ENCODE peak calls at places on chromosomes 6 and 20, in four cellular contexts. One of them, this sample, is unnamed.

GRCh38 chr20:31857861-31858835 is 12.2 kb downstream of the DUSP15 start:
- DNase-seq in mesendoderm: no peak
- DNase-seq in IMR-90: no peak
- DNase-seq in tibial artery: peak; percentile 45
- DNase-seq in this sample: no peak

GRCh38 chr20:12557224-12557623 is 451.5 kb upstream of the SPTLC3 start:
- DNase-seq in mesendoderm: no peak
- DNase-seq in IMR-90: no peak
- DNase-seq in tibial artery: no peak
- DNase-seq in this sample: no peak

GRCh38 chr6:98777762-98778161 is 56.6 kb upstream of the POU3F2 start:
- DNase-seq in mesendoderm: no peak
- DNase-seq in IMR-90: no peak
- DNase-seq in tibial artery: no peak
- DNase-seq in this sample: no peak

GRCh38 chr20:36988494-36988966 is 37.0 kb upstream of the SAMHD1 start:
- DNase-seq in mesendoderm: no peak
- DNase-seq in IMR-90: peak; percentile 58
- DNase-seq in tibial artery: no peak
- DNase-seq in this sample: no peak

GRCh38 chr6:26317503-26317902 is 47.5 kb upstream of the BTN3A2 start:
- DNase-seq in mesendoderm: no peak
- DNase-seq in IMR-90: no peak
- DNase-seq in tibial artery: no peak
- DNase-seq in this sample: no peak

GRCh38 chr6:13988049-13988738 is 63.4 kb downstream of the RNF182 start:
- DNase-seq in mesendoderm: no peak
- DNase-seq in IMR-90: no peak
- DNase-seq in tibial artery: no peak
- DNase-seq in this sample: no peak

GRCh38 chr6:155126727-155127439 is 131.8 kb downstream of the TIAM2 start:
- DNase-seq in mesendoderm: peak; percentile 88
- DNase-seq in IMR-90: peak; percentile 80
- DNase-seq in tibial artery: no peak
- DNase-seq in this sample: no peak

GRCh38 chr6:54981647-54982046 is 135.1 kb downstream of the FAM83B start:
- DNase-seq in mesendoderm: peak; percentile 6
- DNase-seq in IMR-90: peak; percentile 65
- DNase-seq in tibial artery: no peak
- DNase-seq in this sample: no peak

GRCh38 chr6:6006428-6007310 is at the start of gene NRN1:
- DNase-seq in mesendoderm: peak; percentile 35
- DNase-seq in IMR-90: no peak
- DNase-seq in tibial artery: no peak
- DNase-seq in this sample: no peak

GRCh38 chr6:105804436-105804835 is 281.7 kb upstream of the PRDM1 start:
- DNase-seq in mesendoderm: no peak
- DNase-seq in IMR-90: peak; percentile 88
- DNase-seq in tibial artery: no peak
- DNase-seq in this sample: no peak

GRCh38 chr20:19699132-19699971 is 58.7 kb upstream of the RIN2 start:
- DNase-seq in mesendoderm: peak; percentile 79
- DNase-seq in IMR-90: peak; percentile 87
- DNase-seq in tibial artery: no peak
- DNase-seq in this sample: no peak

GRCh38 chr6:75292522-75292921 is 7.9 kb upstream of the TMEM30A start:
- DNase-seq in mesendoderm: no peak
- DNase-seq in IMR-90: no peak
- DNase-seq in tibial artery: no peak
- DNase-seq in this sample: no peak

GRCh38 chr20:36462440-36463211 is 78.7 kb upstream of the MYL9 start:
- DNase-seq in mesendoderm: no peak
- DNase-seq in IMR-90: peak; percentile 60
- DNase-seq in tibial artery: peak; percentile 93
- DNase-seq in this sample: peak; percentile 54

GRCh38 chr20:32966881-32967781 is 37.1 kb downstream of the SUN5 start:
- DNase-seq in mesendoderm: no peak
- DNase-seq in IMR-90: no peak
- DNase-seq in tibial artery: peak; percentile 11
- DNase-seq in this sample: peak; percentile 10

GRCh38 chr6:159443521-159443920 is 249.5 kb downstream of the SOD2 start:
- DNase-seq in mesendoderm: no peak
- DNase-seq in IMR-90: no peak
- DNase-seq in tibial artery: no peak
- DNase-seq in this sample: no peak

GRCh38 chr6:107493158-107494057 is 3.5 kb downstream of the SOBP start:
- DNase-seq in mesendoderm: no peak
- DNase-seq in IMR-90: peak; percentile 67
- DNase-seq in tibial artery: no peak
- DNase-seq in this sample: peak; percentile 33

GRCh38 chr20:59787186-59787890 is 146.1 kb downstream of the SYCP2 start:
- DNase-seq in mesendoderm: no peak
- DNase-seq in IMR-90: no peak
- DNase-seq in tibial artery: peak; percentile 39
- DNase-seq in this sample: no peak

GRCh38 chr20:50550531-50550930 is 40.3 kb downstream of the PTPN1 start:
- DNase-seq in mesendoderm: no peak
- DNase-seq in IMR-90: no peak
- DNase-seq in tibial artery: no peak
- DNase-seq in this sample: no peak

GRCh38 chr20:50555687-50556086 is 45.5 kb downstream of the PTPN1 start:
- DNase-seq in mesendoderm: no peak
- DNase-seq in IMR-90: no peak
- DNase-seq in tibial artery: no peak
- DNase-seq in this sample: no peak

GRCh38 chr20:50554694-50555579 is 44.8 kb downstream of the PTPN1 start:
- DNase-seq in mesendoderm: no peak
- DNase-seq in IMR-90: no peak
- DNase-seq in tibial artery: no peak
- DNase-seq in this sample: no peak

GRCh38 chr20:50551288-50551687 is 41.1 kb downstream of the PTPN1 start:
- DNase-seq in mesendoderm: no peak
- DNase-seq in IMR-90: peak; percentile 36
- DNase-seq in tibial artery: no peak
- DNase-seq in this sample: no peak

GRCh38 chr20:50552979-50553378 is 42.8 kb downstream of the PTPN1 start:
- DNase-seq in mesendoderm: no peak
- DNase-seq in IMR-90: no peak
- DNase-seq in tibial artery: no peak
- DNase-seq in this sample: no peak
- H3K4me1 ChIP-seq in mesendoderm: no peaks in the 10 kb centered on the region
- H3K4me1 ChIP-seq in IMR-90: peaks cover 16% of the 10 kb centered on the region
- H3K4me1 ChIP-seq in tibial artery: peaks cover 6% of the 10 kb centered on the region
- H3K4me1 ChIP-seq in this sample: peaks cover 7% of the 10 kb centered on the region

GRCh38 chr6:34047913-34048867 is 97.7 kb downstream of the GRM4 start:
- DNase-seq in mesendoderm: peak; percentile 53
- DNase-seq in IMR-90: no peak
- DNase-seq in tibial artery: no peak
- DNase-seq in this sample: no peak
- H3K4me3 ChIP-seq in mesendoderm: no peak overlapping the region
- H3K4me3 ChIP-seq in IMR-90: no peak overlapping the region
- H3K4me3 ChIP-seq in tibial artery: no peak overlapping the region
- H3K4me3 ChIP-seq in this sample: no peak overlapping the region

GRCh38 chr6:45074423-45074822 is 253.7 kb upstream of the RUNX2 start:
- DNase-seq in mesendoderm: no peak
- DNase-seq in IMR-90: no peak
- DNase-seq in tibial artery: no peak
- DNase-seq in this sample: no peak
- H3K4me1 ChIP-seq in mesendoderm: no peaks in the 10 kb centered on the region
- H3K4me1 ChIP-seq in IMR-90: peaks cover 2% of the 10 kb centered on the region
- H3K4me1 ChIP-seq in tibial artery: no peaks in the 10 kb centered on the region
- H3K4me1 ChIP-seq in this sample: no peaks in the 10 kb centered on the region

GRCh38 chr6:124536157-124536556 is 426.1 kb upstream of the RNF217 start:
- DNase-seq in mesendoderm: no peak
- DNase-seq in IMR-90: no peak
- DNase-seq in tibial artery: no peak
- DNase-seq in this sample: no peak

GRCh38 chr6:124535299-124535698 is 426.9 kb upstream of the RNF217 start:
- DNase-seq in mesendoderm: no peak
- DNase-seq in IMR-90: no peak
- DNase-seq in tibial artery: no peak
- DNase-seq in this sample: no peak

GRCh38 chr6:124541601-124542000 is 420.6 kb upstream of the RNF217 start:
- DNase-seq in mesendoderm: no peak
- DNase-seq in IMR-90: no peak
- DNase-seq in tibial artery: no peak
- DNase-seq in this sample: no peak

GRCh38 chr6:124535746-124536145 is 426.5 kb upstream of the RNF217 start:
- DNase-seq in mesendoderm: peak; percentile 50
- DNase-seq in IMR-90: no peak
- DNase-seq in tibial artery: no peak
- DNase-seq in this sample: no peak

DNA sequence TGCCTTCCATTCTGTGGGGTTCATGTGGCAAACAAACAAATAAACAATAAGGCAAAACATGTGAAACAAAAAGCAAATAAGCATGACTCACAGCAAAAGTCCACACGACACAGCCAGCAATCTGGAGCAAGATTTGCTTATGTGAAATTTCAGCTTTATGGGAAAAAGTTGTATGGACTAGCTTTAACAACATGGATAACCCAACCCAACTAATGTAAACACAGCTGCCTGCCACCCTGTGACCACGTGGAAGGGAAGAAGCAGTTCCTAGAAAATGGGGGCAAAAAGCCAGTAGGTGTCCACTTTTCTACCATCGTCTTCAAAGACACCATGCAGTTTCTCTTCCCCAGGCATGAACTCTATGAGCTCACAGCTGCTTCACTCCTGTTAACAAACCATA is 425.4 kb upstream of the RNF217 start:
- DNase-seq in mesendoderm: no peak
- DNase-seq in IMR-90: no peak
- DNase-seq in tibial artery: no peak
- DNase-seq in this sample: no peak
- H3K4me3 ChIP-seq in mesendoderm: no peak overlapping the region
- H3K4me3 ChIP-seq in IMR-90: no peak overlapping the region
- H3K4me3 ChIP-seq in tibial artery: no peak overlapping the region
- H3K4me3 ChIP-seq in this sample: no peak overlapping the region

GRCh38 chr6:44667226-44667625 is 279.7 kb downstream of the CDC5L start:
- DNase-seq in mesendoderm: peak; percentile 97
- DNase-seq in IMR-90: peak; percentile 77
- DNase-seq in tibial artery: no peak
- DNase-seq in this sample: no peak
- H3K4me1 ChIP-seq in mesendoderm: peaks cover 32% of the 10 kb centered on the region
- H3K4me1 ChIP-seq in IMR-90: peaks cover 26% of the 10 kb centered on the region
- H3K4me1 ChIP-seq in tibial artery: no peaks in the 10 kb centered on the region
- H3K4me1 ChIP-seq in this sample: no peaks in the 10 kb centered on the region

GRCh38 chr6:42404494-42404893 is 47.2 kb downstream of the TRERF1 start:
- DNase-seq in mesendoderm: peak; percentile 90
- DNase-seq in IMR-90: peak; percentile 68
- DNase-seq in tibial artery: no peak
- DNase-seq in this sample: no peak

GRCh38 chr6:42409582-42409981 is 42.1 kb downstream of the TRERF1 start:
- DNase-seq in mesendoderm: no peak
- DNase-seq in IMR-90: no peak
- DNase-seq in tibial artery: no peak
- DNase-seq in this sample: no peak

GRCh38 chr6:42406296-42407280 is 45.1 kb downstream of the TRERF1 start:
- DNase-seq in mesendoderm: no peak
- DNase-seq in IMR-90: peak; percentile 18
- DNase-seq in tibial artery: no peak
- DNase-seq in this sample: no peak

GRCh38 chr6:42405025-42405424 is 46.7 kb downstream of the TRERF1 start:
- DNase-seq in mesendoderm: peak; percentile 51
- DNase-seq in IMR-90: peak; percentile 86
- DNase-seq in tibial artery: no peak
- DNase-seq in this sample: no peak

DNA sequence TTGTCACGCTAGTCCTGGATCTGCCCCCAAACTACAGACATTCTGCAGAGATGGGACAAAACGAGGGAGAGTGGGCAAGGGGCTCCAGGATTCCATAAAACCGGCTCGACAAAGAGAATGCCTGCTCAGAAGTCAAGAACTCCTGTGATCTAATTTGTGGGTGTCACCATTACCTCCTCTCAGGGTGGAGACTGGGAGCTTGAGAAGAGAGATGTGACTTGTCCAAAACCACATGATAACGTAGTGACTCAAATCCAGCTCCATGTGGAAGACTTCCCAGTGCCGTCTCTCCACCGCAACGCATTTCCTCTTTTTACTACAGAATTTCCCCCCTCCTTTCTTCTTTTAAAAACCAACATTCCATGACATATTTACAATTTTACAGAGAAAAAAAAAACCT is 44.3 kb downstream of the TRERF1 start:
- DNase-seq in mesendoderm: peak; percentile 19
- DNase-seq in IMR-90: peak; percentile 92
- DNase-seq in tibial artery: no peak
- DNase-seq in this sample: no peak
- H3K4me3 ChIP-seq in mesendoderm: no peak overlapping the region
- H3K4me3 ChIP-seq in IMR-90: no peak overlapping the region
- H3K4me3 ChIP-seq in tibial artery: no peak overlapping the region
- H3K4me3 ChIP-seq in this sample: no peak overlapping the region

GRCh38 chr6:100573169-100573568 is 108.4 kb upstream of the SIM1 start:
- DNase-seq in mesendoderm: peak; percentile 26
- DNase-seq in IMR-90: peak; percentile 65
- DNase-seq in tibial artery: no peak
- DNase-seq in this sample: no peak

GRCh38 chr6:100565439-100566104 is 100.9 kb upstream of the SIM1 start:
- DNase-seq in mesendoderm: no peak
- DNase-seq in IMR-90: no peak
- DNase-seq in tibial artery: no peak
- DNase-seq in this sample: no peak

GRCh38 chr6:100568255-100568654 is 103.5 kb upstream of the SIM1 start:
- DNase-seq in mesendoderm: no peak
- DNase-seq in IMR-90: no peak
- DNase-seq in tibial artery: no peak
- DNase-seq in this sample: no peak
- H3K4me1 ChIP-seq in mesendoderm: no peaks in the 10 kb centered on the region
- H3K4me1 ChIP-seq in IMR-90: no peaks in the 10 kb centered on the region
- H3K4me1 ChIP-seq in tibial artery: no peaks in the 10 kb centered on the region
- H3K4me1 ChIP-seq in this sample: no peaks in the 10 kb centered on the region

GRCh38 chr20:4469910-4470309 is 251.8 kb upstream of the PRND start:
- DNase-seq in mesendoderm: no peak
- DNase-seq in IMR-90: no peak
- DNase-seq in tibial artery: no peak
- DNase-seq in this sample: no peak
- H3K4me3 ChIP-seq in mesendoderm: no peak overlapping the region
- H3K4me3 ChIP-seq in IMR-90: no peak overlapping the region
- H3K4me3 ChIP-seq in tibial artery: no peak overlapping the region
- H3K4me3 ChIP-seq in this sample: no peak overlapping the region

GRCh38 chr20:34527016-34527415 is 10.8 kb downstream of the DYNLRB1 start:
- DNase-seq in mesendoderm: no peak
- DNase-seq in IMR-90: no peak
- DNase-seq in tibial artery: peak; percentile 42
- DNase-seq in this sample: peak; percentile 6
- H3K4me1 ChIP-seq in mesendoderm: no peaks in the 10 kb centered on the region
- H3K4me1 ChIP-seq in IMR-90: peaks cover 44% of the 10 kb centered on the region
- H3K4me1 ChIP-seq in tibial artery: peaks cover 67% of the 10 kb centered on the region
- H3K4me1 ChIP-seq in this sample: peaks cover 48% of the 10 kb centered on the region

GRCh38 chr20:57399587-57400261 is 8.5 kb downstream of the RBM38 start:
- DNase-seq in mesendoderm: no peak
- DNase-seq in IMR-90: peak; percentile 16
- DNase-seq in tibial artery: no peak
- DNase-seq in this sample: peak; percentile 59
- H3K4me3 ChIP-seq in mesendoderm: no peak overlapping the region
- H3K4me3 ChIP-seq in IMR-90: no peak overlapping the region
- H3K4me3 ChIP-seq in tibial artery: no peak overlapping the region
- H3K4me3 ChIP-seq in this sample: no peak overlapping the region